ENCODE peak calls at places on chromosomes 12 and 14, in eight cellular contexts. U, L, Z, G, Y, D, Q and A are unnamed samples.

GRCh38 chr14:56056031-56056430 is 62.2 kb upstream of the PELI2 start:
- DNase-seq in L (no peak), Z (no peak), U (no peak), G (no peak), D (no peak), Q (no peak), Y (no peak), A (no peak)

GRCh38 chr14:91387996-91388395 is 29.6 kb downstream of the CCDC88C start:
- DNase-seq in Z (no peak), L (no peak), D (no peak), Q (no peak), G (no peak), U (no peak), Y (no peak), A (no peak)

GRCh38 chr14:24366664-24367505 is 1.1 kb upstream of the NFATC4 start:
- DNase-seq in L (peak; percentile 82), Z (no peak), Y (peak; percentile 74), Q (peak; percentile 99), G (no peak), U (peak; percentile 93), D (peak; percentile 45), A (peak; percentile 91)

GRCh38 chr12:121036810-121037326 is 2.2 kb downstream of the OASL start:
- DNase-seq in G (peak; percentile 41), L (no peak), Z (peak; percentile 17), Q (no peak), U (peak; percentile 87), D (no peak), Y (no peak), A (peak; percentile 73)

GRCh38 chr12:131854861-131855476 is 26.8 kb downstream of the MMP17 start:
- DNase-seq in Q (no peak), Y (no peak), D (no peak), Z (no peak), G (no peak), L (no peak), U (no peak), A (peak; percentile 27)

GRCh38 chr12:3996322-3996721 is 123.1 kb upstream of the PARP11 start:
- DNase-seq in D (no peak), U (no peak), L (no peak), G (no peak), Z (no peak), Y (no peak), Q (no peak), A (no peak)

GRCh38 chr12:129540954-129541353 is 362.9 kb downstream of the TMEM132D start:
- DNase-seq in U (no peak), Y (no peak), Q (no peak), L (no peak), G (no peak), Z (no peak), D (no peak), A (no peak)

GRCh38 chr12:131345521-131346436 is 365.1 kb upstream of the SFSWAP start:
- DNase-seq in G (no peak), U (no peak), Y (no peak), D (no peak), Q (no peak), Z (no peak), L (no peak), A (no peak)

GRCh38 chr14:103695331-103696026 is 19.8 kb downstream of the XRCC3 start:
- DNase-seq in L (no peak), U (no peak), Z (no peak), Y (no peak), Q (no peak), G (no peak), D (no peak), A (no peak)

GRCh38 chr12:50041962-50042361 is 15.4 kb upstream of the ASIC1 start:
- DNase-seq in Q (no peak), Z (no peak), Y (no peak), U (no peak), L (no peak), G (no peak), D (no peak), A (no peak)

GRCh38 chr12:1374296-1374695 is 220.1 kb downstream of the FBXL14 start:
- DNase-seq in L (no peak), Y (no peak), Z (no peak), G (no peak), U (no peak), Q (no peak), D (no peak), A (no peak)

GRCh38 chr12:13190275-13190674 is 6.3 kb upstream of the EMP1 start:
- DNase-seq in D (no peak), Q (no peak), Z (no peak), L (no peak), Y (no peak), U (no peak), G (no peak), A (no peak)